ENCODE peak calls at places on chromosome 1, in five cellular contexts. Z is endothelial cell of umbilical vein, C is stomach, L is transverse colon, G is H1. R is an unnamed sample. For H3K27me3, the result is how much of the 10 kb centered on the place peaks cover.

GRCh38 chr1:201123866-201124265 is 3.1 kb downstream of the ASCL5 start:
- DNase-seq in Z (no peak), C (no peak), L (no peak), G (no peak), R (no peak)

GRCh38 chr1:87100271-87100670 is 185.8 kb downstream of the HS2ST1 start:
- DNase-seq in Z (no peak), C (no peak), L (no peak), G (no peak), R (no peak)

GRCh38 chr1:174337000-174337681 is 110.6 kb upstream of the GPR52 start:
- DNase-seq in Z (no peak), C (no peak), L (no peak), G (no peak), R (no peak)

GRCh38 chr1:237851209-237851845 is 39.4 kb downstream of the ZP4 start:
- DNase-seq in Z (no peak), C (peak), L (peak), G (peak), R (no peak)

GRCh38 chr1:109529895-109530456 is 9.7 kb upstream of the GPR61 start:
- DNase-seq in Z (no peak), C (no peak), L (no peak), G (no peak), R (no peak)

GRCh38 chr1:21003281-21003680 is 173.4 kb downstream of the EIF4G3 start:
- DNase-seq in Z (no peak), C (no peak), L (no peak), G (no peak), R (no peak)

GRCh38 chr1:160797861-160798273 is 1.9 kb downstream of the LY9 start:
- DNase-seq in Z (no peak), C (peak), L (peak), G (no peak), R (no peak)

GRCh38 chr1:70072239-70072751 is 133.1 kb downstream of the LRRC40 start:
- DNase-seq in Z (no peak), C (no peak), L (no peak), G (no peak), R (no peak)

GRCh38 chr1:18217398-18218043 is 109.9 kb downstream of the IGSF21 start:
- DNase-seq in Z (no peak), C (no peak), L (peak), G (peak), R (no peak)

GRCh38 chr1:26862781-26863676 is at the start of gene SFN:
- DNase-seq in Z (no peak), C (peak), L (peak), G (peak), R (no peak)
- TF ChIP-seq POLR2A in Z (no peak), C (no peak), L (peak), G (no peak), R (no peak)

GRCh38 chr1:165463978-165464377 is 19.1 kb upstream of the RXRG start:
- DNase-seq in Z (no peak), C (no peak), L (no peak), G (no peak), R (no peak)

GRCh38 chr1:165468850-165469249 is 23.9 kb upstream of the RXRG start:
- DNase-seq in Z (no peak), C (no peak), L (no peak), G (no peak), R (no peak)

GRCh38 chr1:165467706-165468105 is 22.8 kb upstream of the RXRG start:
- DNase-seq in Z (no peak), C (no peak), L (no peak), G (no peak), R (no peak)
- H3K27me3 ChIP-seq in Z (under half), C (under half), L (under half), G (under half), R (under half)

DNA sequence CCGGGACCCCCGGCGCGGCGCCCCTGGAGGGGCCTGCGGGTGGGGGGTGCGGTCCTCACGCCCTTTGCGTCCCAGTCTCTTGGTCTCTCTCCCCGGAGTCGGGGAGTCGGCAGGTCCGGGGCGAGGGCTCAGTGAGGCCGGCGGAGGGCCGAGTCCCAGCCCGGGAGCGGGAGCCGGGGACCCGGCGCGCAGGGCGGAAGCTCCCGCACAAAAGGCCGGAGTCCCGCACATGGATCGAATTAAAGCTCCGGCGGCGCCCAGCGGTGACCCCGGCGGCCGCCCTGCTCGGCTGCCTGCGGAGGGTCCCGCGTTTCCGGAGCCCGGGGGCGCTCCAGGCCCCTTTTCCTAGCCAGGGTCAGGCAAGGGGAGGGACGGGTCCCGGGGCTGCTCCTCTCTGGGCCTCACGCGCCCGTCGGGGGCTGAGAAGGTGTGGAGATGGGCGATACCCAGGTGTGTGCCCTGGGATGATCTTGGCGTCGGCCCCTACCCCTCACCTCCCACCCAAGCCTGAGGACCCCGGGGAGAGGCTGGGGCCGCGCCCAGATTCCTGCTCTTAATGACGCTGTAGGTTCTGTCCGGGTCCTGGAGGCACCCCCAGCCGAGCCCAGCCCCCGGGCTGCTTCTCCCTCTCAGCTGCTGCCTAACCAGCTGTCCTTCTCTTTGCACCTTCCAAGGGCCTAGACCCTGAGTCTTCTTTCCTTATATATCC is 512 bp downstream of the FBLIM1 start:
- DNase-seq in Z (no peak), C (no peak), L (no peak), G (no peak), R (no peak)
- TF ChIP-seq POLR2A in Z (peak), C (no peak), L (no peak), G (peak), R (no peak)

DNA sequence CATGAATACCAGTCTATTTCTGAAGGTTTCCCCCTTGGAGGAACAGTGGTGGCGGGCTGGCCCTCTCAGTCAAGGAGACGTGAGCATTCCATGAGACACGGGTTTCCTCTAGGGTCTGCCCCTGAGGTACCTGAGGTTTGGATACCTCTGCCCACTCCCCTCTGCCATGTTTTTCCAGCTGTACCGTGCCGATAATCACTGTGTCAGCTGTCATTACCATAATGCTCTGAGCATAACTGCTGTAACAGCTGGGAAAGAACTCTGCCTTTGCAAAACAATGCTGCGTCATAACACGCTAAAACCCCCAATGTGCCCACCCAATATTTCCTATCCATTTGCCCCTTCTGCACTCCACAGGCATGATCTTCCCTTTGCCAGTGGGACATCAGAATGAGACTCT is 425.1 kb downstream of the KIF26B start:
- DNase-seq in Z (no peak), C (no peak), L (no peak), G (no peak), R (no peak)
- H3K27me3 ChIP-seq in Z (under half), C (under half), L (under half), G (under half), R (under half)

DNA sequence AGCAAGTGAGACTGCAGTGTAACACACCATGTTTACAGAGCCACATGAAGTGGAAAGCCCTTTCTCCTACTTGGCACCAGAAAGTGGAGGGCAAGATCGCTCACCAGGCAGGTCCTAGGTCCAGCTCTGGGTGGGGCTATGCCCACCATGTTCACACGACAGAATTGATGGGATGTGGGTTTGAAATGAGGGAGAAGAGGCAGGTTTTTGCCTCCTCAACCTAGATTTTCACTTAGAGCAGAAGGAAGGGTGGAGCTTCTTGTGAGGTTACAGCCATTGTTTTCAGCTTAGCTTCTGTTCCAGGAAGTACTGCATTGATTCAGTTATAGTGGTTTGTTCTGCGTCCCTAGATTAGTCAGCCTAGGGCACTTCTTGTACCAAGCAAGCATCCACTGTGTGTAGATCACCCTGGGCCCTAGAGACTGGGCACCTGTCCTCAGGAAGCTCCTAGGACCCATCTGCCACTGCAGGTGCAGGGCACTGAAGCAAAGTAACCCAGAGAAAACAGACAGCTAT is 2.3 kb downstream of the CD53 start:
- DNase-seq in Z (no peak), C (peak), L (peak), G (no peak), R (no peak)
- TF ChIP-seq POLR2A in Z (no peak), C (no peak), L (peak), G (no peak), R (no peak)

GRCh38 chr1:155993595-155993994 is 15.2 kb upstream of the ARHGEF2 start:
- DNase-seq in Z (no peak), C (no peak), L (no peak), G (no peak), R (no peak)
- H3K27me3 ChIP-seq in Z (under half), C (under half), L (under half), G (under half), R (under half)